ENCODE peak calls at places on chromosomes 5 and 9, in seven cellular contexts. L is nucleus accumbens, O is colonic mucosa, S is cardiac fibroblast, M is cerebellum, F is foreskin fibroblast, U is B cell. R is an unnamed sample.

GRCh38 chr5:18314192-18314778 is 680.0 kb downstream of the TAF11L14 start:
- DNase-seq in F (peak), O (no peak), U (peak), S (peak), L (no peak), M (peak), R (peak)

GRCh38 chr5:136769900-136770684 is 404.7 kb upstream of the TRPC7 start:
- DNase-seq in M (peak), L (peak), F (peak), U (no peak), S (peak), O (peak), R (peak)

GRCh38 chr5:28468121-28468520 is 1429.7 kb upstream of the CDH9 start:
- DNase-seq in O (no peak), L (no peak), S (peak), M (no peak), U (no peak), F (no peak), R (no peak)

GRCh38 chr9:16825971-16826370 is 44.5 kb downstream of the BNC2 start:
- DNase-seq in O (no peak), U (no peak), F (peak), M (no peak), L (no peak), S (peak), R (no peak)

GRCh38 chr5:133938932-133939331 is 29.5 kb downstream of the C5orf15 start:
- DNase-seq in F (no peak), O (no peak), S (no peak), L (no peak), U (no peak), M (no peak), R (no peak)

GRCh38 chr9:6068983-6069382 is 53.6 kb upstream of the RANBP6 start:
- DNase-seq in F (no peak), O (no peak), M (no peak), U (peak), S (no peak), L (no peak), R (no peak)

GRCh38 chr9:129838707-129839259 is 3.5 kb downstream of the USP20 start:
- DNase-seq in F (peak), S (peak), M (no peak), U (no peak), L (no peak), O (no peak), R (no peak)

GRCh38 chr5:140246378-140247122 is 56.4 kb downstream of the PFDN1 start:
- DNase-seq in L (no peak), O (no peak), F (peak), U (no peak), M (peak), S (peak), R (peak)

GRCh38 chr9:126113756-126114408 is 212.7 kb upstream of the MVB12B start:
- DNase-seq in O (no peak), U (no peak), L (no peak), S (no peak), F (no peak), M (no peak), R (no peak)

GRCh38 chr5:6837519-6838110 is 124.4 kb downstream of the TENT4A start:
- DNase-seq in M (no peak), U (no peak), F (no peak), S (peak), O (peak), L (no peak), R (no peak)

GRCh38 chr9:22050924-22051323 is 41.8 kb upstream of the CDKN2B start:
- DNase-seq in O (no peak), U (peak), F (no peak), M (no peak), L (no peak), S (no peak), R (no peak)

GRCh38 chr9:133605856-133606721 is 3.1 kb downstream of the FAM163B start:
- DNase-seq in O (no peak), M (no peak), S (no peak), U (no peak), L (no peak), F (no peak), R (peak)

GRCh38 chr5:98483301-98483700 is 290.2 kb upstream of the RGMB start:
- DNase-seq in S (peak), M (no peak), F (peak), L (no peak), O (no peak), U (no peak), R (no peak)